ENCODE peak calls at places on chromosome 5, in seven cellular contexts. V is endothelial cell of umbilical vein, D is PC-3, Y is IMR-90, X is right lobe of liver, Q is psoas muscle, G is fibroblast of lung. Z is an unnamed sample. For H3K4me1, the result is how much of the 10 kb centered on the place peaks cover.

GRCh38 chr5:65062684-65063083 is 294.0 kb downstream of the CWC27 start:
- DNase-seq in V (peak), D (peak), Y (peak), X (no peak), Q (peak), G (peak), Z (peak)

GRCh38 chr5:146721073-146721830 is 157.3 kb downstream of the PPP2R2B start:
- DNase-seq in V (no peak), D (no peak), Y (no peak), X (no peak), Q (no peak), G (no peak), Z (no peak)

GRCh38 chr5:55638455-55638854 is 73.7 kb downstream of the SLC38A9 start:
- DNase-seq in V (no peak), D (peak), Y (peak), X (no peak), Q (no peak), G (peak), Z (peak)

GRCh38 chr5:43174586-43174985 is 17.4 kb upstream of the NIM1K start:
- DNase-seq in V (no peak), D (no peak), Y (no peak), X (no peak), Q (no peak), G (no peak), Z (no peak)

GRCh38 chr5:79962580-79963222 is 28.4 kb downstream of the MTX3 start:
- DNase-seq in V (no peak), D (peak), Y (peak), X (no peak), Q (no peak), G (no peak), Z (peak)

GRCh38 chr5:139652788-139653241 is 4.7 kb downstream of the CXXC5 start:
- DNase-seq in V (no peak), D (no peak), Y (no peak), X (no peak), Q (no peak), G (no peak), Z (no peak)

GRCh38 chr5:140557136-140557805 is at the start of gene SRA1:
- DNase-seq in V (peak), D (peak), Y (peak), X (peak), Q (peak), G (peak), Z (peak)

GRCh38 chr5:176994460-176995121 is 12.0 kb downstream of the UIMC1 start:
- DNase-seq in V (peak), D (no peak), Y (peak), X (no peak), Q (peak), G (peak), Z (peak)

GRCh38 chr5:165616550-165617430 is 2111.4 kb downstream of the MAT2B start:
- DNase-seq in V (no peak), D (peak), Y (peak), X (no peak), Q (no peak), G (peak), Z (peak)

GRCh38 chr5:79720096-79720495 is 30.5 kb downstream of the CMYA5 start:
- DNase-seq in V (no peak), D (no peak), Y (no peak), X (no peak), Q (no peak), G (no peak), Z (no peak)

GRCh38 chr5:53405396-53405795 is 75.0 kb upstream of the FST start:
- DNase-seq in V (no peak), D (no peak), Y (peak), X (no peak), Q (no peak), G (peak), Z (no peak)

GRCh38 chr5:126868961-126869451 is 92.1 kb downstream of the LMNB1 start:
- DNase-seq in V (peak), D (no peak), Y (peak), X (peak), Q (peak), G (no peak), Z (peak)

GRCh38 chr5:74240783-74241750 is 399.5 kb downstream of the ENC1 start:
- DNase-seq in V (no peak), D (peak), Y (no peak), X (no peak), Q (no peak), G (no peak), Z (no peak)

GRCh38 chr5:55914141-55914413 is 62.9 kb downstream of the IL31RA start:
- DNase-seq in V (no peak), D (no peak), Y (no peak), X (no peak), Q (no peak), G (no peak), Z (no peak)

GRCh38 chr5:62328772-62329491 is 22.9 kb downstream of the KIF2A start:
- DNase-seq in V (no peak), D (no peak), Y (no peak), X (no peak), Q (no peak), G (no peak), Z (no peak)

GRCh38 chr5:3789519-3790193 is 194.0 kb downstream of the IRX1 start:
- DNase-seq in V (no peak), D (no peak), Y (no peak), X (no peak), Q (no peak), G (no peak), Z (no peak)

DNA sequence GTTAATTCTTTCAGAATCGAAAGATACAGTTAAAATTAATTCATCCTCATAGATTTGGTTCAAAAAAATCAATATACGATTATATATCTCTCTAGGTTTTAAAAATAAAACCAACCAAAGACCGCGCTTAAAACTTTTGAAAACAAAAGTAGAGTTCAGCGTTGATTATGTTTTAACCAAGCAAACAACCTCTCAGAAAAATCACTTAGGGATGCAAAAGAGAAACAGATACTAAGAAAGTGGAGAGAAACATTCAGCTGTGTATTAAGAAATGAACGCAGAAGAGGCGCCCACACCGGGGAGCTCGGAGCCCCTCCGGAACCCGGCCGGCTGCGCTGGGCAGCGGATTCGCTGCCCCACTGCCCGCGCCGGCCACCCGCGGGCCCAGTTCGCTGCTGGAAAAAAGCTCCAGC is 1.4 kb downstream of the PITX1 start:
- DNase-seq in V (no peak), D (no peak), Y (no peak), X (no peak), Q (no peak), G (no peak), Z (no peak)
- H3K4me3 ChIP-seq in V (no peak), D (peak), Y (peak), X (no peak), Q (peak), G (peak), Z (no peak)

DNA sequence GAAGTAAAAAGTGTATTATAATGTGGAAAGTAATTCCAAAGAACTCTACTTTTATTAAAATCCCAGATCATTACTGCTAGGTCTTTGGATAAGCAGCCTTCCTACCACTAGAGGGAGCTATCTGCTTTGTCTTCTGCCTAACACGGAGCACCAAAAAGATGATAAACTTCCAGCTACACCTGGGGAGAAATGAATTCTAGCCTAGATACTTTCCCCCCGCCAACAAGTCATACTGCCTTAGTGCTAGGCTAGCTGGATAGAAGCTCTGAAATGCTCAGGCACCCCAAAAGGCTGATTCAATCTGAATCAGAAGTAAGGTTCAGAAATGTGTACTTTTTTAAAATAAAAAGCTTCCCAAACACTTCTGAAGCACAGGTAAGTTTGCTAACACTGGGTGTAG is 52.5 kb downstream of the RNF145 start:
- DNase-seq in V (peak), D (peak), Y (peak), X (no peak), Q (no peak), G (peak), Z (peak)
- H3K27ac ChIP-seq in V (no peak), D (no peak), Y (no peak), X (no peak), Q (no peak), G (no peak), Z (no peak)

DNA sequence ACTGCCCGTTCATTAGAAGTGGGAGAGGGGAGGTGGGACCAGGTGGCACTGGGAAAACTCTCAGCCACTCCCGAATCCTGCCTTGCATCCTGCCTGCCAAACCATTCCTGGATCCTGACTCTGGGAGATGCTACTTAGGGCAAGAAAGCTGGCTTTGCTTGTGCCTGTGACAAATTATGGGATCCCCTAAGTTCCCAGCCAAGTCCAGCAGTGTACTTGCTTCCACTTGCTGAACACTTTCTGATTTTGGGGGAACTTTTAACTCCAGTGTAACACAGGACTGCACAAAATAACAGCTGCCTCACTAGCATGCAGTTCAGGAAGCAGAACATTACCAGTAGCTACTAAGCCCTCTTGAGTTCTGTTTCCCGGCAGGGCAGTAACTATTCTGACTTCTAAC is 12.5 kb upstream of the NKX2-5 start:
- DNase-seq in V (no peak), D (no peak), Y (no peak), X (no peak), Q (no peak), G (no peak), Z (no peak)
- H3K4me1 ChIP-seq in V (under half), D (under half), Y (under half), X (under half), Q (under half), G (under half), Z (under half)

DNA sequence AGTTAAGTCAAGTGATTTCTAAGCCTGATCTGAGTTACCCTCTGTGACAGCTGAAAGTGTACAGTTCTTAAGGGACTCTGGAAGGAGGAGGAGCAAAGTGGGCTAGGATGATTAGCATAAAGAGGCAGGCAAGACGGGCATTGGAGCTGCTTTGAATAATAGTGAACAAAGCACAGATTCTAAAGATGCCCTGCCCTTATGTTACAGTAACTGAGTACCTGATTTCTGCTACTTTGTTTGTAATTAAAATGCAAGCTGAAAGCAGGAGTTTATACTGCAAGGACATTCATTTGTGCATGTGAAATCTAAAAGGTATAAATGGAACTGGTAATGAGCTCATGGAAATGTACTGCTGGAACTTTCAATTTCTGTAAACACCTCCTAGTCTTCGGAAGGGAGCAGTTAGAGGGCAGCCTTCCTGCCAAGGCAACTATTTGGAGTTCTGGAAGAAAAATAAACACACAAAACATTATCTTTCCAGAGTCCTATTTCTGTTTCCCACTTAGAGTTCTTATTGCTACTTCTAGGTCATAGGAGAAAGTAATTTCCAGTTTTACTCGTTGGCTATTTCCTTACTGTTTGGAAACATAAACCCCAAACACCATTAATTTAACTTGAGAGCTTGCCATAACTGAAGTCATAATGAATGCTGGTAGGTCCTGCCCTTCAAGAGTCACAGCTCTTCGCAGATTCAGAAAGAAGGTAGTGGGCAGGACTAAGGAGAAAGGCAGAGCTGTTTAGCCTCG is at the start of gene RANBP3L:
- DNase-seq in V (peak), D (peak), Y (peak), X (no peak), Q (no peak), G (peak), Z (peak)
- H3K4me3 ChIP-seq in V (no peak), D (peak), Y (no peak), X (peak), Q (peak), G (no peak), Z (peak)

GRCh38 chr5:138458353-138458752 is 6.9 kb upstream of the EGR1 start:
- DNase-seq in V (peak), D (no peak), Y (no peak), X (no peak), Q (peak), G (no peak), Z (no peak)
- H3K27ac ChIP-seq in V (no peak), D (no peak), Y (no peak), X (no peak), Q (no peak), G (no peak), Z (no peak)

DNA sequence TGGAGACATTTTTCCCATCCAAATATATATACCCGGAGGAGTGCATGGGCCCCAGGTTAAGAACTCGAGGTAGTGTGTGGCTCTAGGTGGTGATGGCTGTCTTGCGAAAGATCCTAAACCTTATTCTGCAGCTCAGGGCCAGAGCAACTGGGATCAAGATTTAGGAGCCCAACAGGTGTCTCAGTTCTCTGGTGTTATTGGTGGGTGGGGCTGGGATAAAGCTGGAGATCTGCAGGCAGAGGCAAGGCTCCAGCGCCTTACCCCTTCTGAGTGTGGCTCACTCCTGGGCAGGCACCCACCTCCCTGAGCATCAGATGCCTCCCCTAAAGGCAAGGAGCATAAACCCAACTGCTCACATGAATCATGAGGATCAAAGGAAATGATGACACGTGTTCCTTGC is 11.2 kb downstream of the UBE2QL1 start:
- DNase-seq in V (no peak), D (no peak), Y (no peak), X (no peak), Q (no peak), G (no peak), Z (no peak)
- H3K4me1 ChIP-seq in V (under half), D (under half), Y (under half), X (under half), Q (half or more), G (under half), Z (under half)

DNA sequence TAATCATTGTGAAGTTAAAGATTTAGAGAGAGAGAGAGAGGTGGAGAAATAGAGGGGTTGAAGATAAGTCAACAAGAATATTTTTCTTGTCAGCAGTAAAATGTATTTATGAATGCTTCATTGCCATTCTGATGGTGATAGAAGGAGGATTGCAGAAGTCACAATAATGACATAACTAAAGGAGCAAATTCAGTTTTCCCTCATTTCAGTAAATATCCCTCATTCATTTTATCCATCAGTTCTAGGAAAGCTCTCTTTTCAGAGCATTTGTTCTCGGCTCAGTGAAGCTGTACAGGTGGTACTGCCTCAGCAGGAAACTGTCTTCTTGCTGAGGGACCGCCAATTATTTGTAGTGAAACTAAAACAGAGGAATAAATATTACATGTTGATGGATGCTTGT is 681.4 kb downstream of the CETN3 start:
- DNase-seq in V (no peak), D (no peak), Y (no peak), X (no peak), Q (no peak), G (no peak), Z (no peak)
- H3K4me3 ChIP-seq in V (no peak), D (no peak), Y (no peak), X (no peak), Q (peak), G (no peak), Z (no peak)